ENCODE peak calls at places on chromosomes 3 and 15, in five cellular contexts. N is DND-41, D is body of pancreas, E is colonic mucosa, U is HepG2. L is an unnamed sample.

GRCh38 chr15:94744080-94744793 is 512.9 kb downstream of the MCTP2 start:
- DNase-seq in N (no peak), D (no peak), E (no peak), U (no peak), L (no peak)

GRCh38 chr3:46276497-46277099 is 34.3 kb downstream of the CCR3 start:
- DNase-seq in N (peak; percentile 63), D (peak; percentile 41), E (peak; percentile 75), U (peak; percentile 20), L (peak; percentile 38)

GRCh38 chr3:62201438-62202035 is 171.8 kb downstream of the FEZF2 start:
- DNase-seq in N (no peak), D (no peak), E (no peak), U (peak; percentile 15), L (no peak)

GRCh38 chr3:177451940-177452484 is 254.7 kb upstream of the TBL1XR1 start:
- DNase-seq in N (no peak), D (no peak), E (no peak), U (peak; percentile 41), L (no peak)

GRCh38 chr3:113183748-113184661 is 27.4 kb upstream of the BOC start:
- DNase-seq in N (no peak), D (no peak), E (no peak), U (no peak), L (no peak)

GRCh38 chr15:74443100-74443909 is 9.5 kb upstream of the SEMA7A start:
- DNase-seq in N (no peak), D (no peak), E (no peak), U (peak; percentile 99), L (peak; percentile 85)

GRCh38 chr15:82183121-82184031 is 79.2 kb downstream of the EFL1 start:
- DNase-seq in N (no peak), D (no peak), E (no peak), U (no peak), L (no peak)

GRCh38 chr3:42803800-42804112 is 534 bp downstream of the HIGD1A start:
- DNase-seq in N (peak; percentile 55), D (no peak), E (peak; percentile 57), U (peak; percentile 31), L (no peak)

GRCh38 chr3:15693340-15693739 is 91.8 kb downstream of the BTD start:
- DNase-seq in N (no peak), D (no peak), E (no peak), U (no peak), L (no peak)

GRCh38 chr15:70013647-70014310 is 83.9 kb downstream of the TLE3 start:
- DNase-seq in N (no peak), D (no peak), E (no peak), U (no peak), L (no peak)
- H3K4me1 ChIP-seq in N (no peaks in the 10 kb centered on the region), D (peaks cover 3% of the 10 kb centered on the region), E (no peaks in the 10 kb centered on the region), U (no peaks in the 10 kb centered on the region), L (no peaks in the 10 kb centered on the region)

GRCh38 chr15:47599806-47600205 is 117.5 kb upstream of the SEMA6D start:
- DNase-seq in N (no peak), D (no peak), E (no peak), U (no peak), L (no peak)
- H3K27me3 ChIP-seq in N (no peaks in the 10 kb centered on the region), D (no peaks in the 10 kb centered on the region), E (no peaks in the 10 kb centered on the region), U (no peaks in the 10 kb centered on the region), L (no peaks in the 10 kb centered on the region)

GRCh38 chr15:92925409-92925808 is 25.3 kb downstream of the CHD2 start:
- DNase-seq in N (no peak), D (no peak), E (no peak), U (no peak), L (no peak)
- H3K4me1 ChIP-seq in N (no peaks in the 10 kb centered on the region), D (peaks cover 50% of the 10 kb centered on the region), E (peaks cover 24% of the 10 kb centered on the region), U (peaks cover 25% of the 10 kb centered on the region), L (peaks cover 18% of the 10 kb centered on the region)

GRCh38 chr15:96323250-96324162 is 7.0 kb upstream of the NR2F2 start:
- DNase-seq in N (no peak), D (no peak), E (no peak), U (no peak), L (no peak)
- H3K27me3 ChIP-seq in N (peaks cover 5% of the 10 kb centered on the region), D (no peaks in the 10 kb centered on the region), E (peaks cover 52% of the 10 kb centered on the region), U (no peaks in the 10 kb centered on the region), L (no peaks in the 10 kb centered on the region)

GRCh38 chr15:64093627-64094417 is at the start of gene CIAO2A:
- DNase-seq in N (peak; percentile 95), D (peak; percentile 96), E (peak; percentile 98), U (peak; percentile 98), L (peak; percentile 94)

GRCh38 chr15:64095795-64096485 is at the start of gene SNX1:
- DNase-seq in N (peak; percentile 95), D (peak; percentile 97), E (peak; percentile 95), U (peak; percentile 88), L (peak; percentile 92)

GRCh38 chr15:64099379-64099778 is 3.6 kb downstream of the SNX1 start:
- DNase-seq in N (no peak), D (no peak), E (no peak), U (no peak), L (no peak)

GRCh38 chr15:64095431-64095794 is 369 bp upstream of the SNX1 start:
- DNase-seq in N (no peak), D (no peak), E (no peak), U (no peak), L (no peak)

GRCh38 chr15:64096486-64097431 is 977 bp downstream of the SNX1 start:
- DNase-seq in N (no peak), D (no peak), E (peak; percentile 41), U (no peak), L (no peak)
- H3K4me1 ChIP-seq in N (peaks cover 53% of the 10 kb centered on the region), D (peaks cover 76% of the 10 kb centered on the region), E (peaks cover 21% of the 10 kb centered on the region), U (peaks cover 65% of the 10 kb centered on the region), L (peaks cover 18% of the 10 kb centered on the region)

DNA sequence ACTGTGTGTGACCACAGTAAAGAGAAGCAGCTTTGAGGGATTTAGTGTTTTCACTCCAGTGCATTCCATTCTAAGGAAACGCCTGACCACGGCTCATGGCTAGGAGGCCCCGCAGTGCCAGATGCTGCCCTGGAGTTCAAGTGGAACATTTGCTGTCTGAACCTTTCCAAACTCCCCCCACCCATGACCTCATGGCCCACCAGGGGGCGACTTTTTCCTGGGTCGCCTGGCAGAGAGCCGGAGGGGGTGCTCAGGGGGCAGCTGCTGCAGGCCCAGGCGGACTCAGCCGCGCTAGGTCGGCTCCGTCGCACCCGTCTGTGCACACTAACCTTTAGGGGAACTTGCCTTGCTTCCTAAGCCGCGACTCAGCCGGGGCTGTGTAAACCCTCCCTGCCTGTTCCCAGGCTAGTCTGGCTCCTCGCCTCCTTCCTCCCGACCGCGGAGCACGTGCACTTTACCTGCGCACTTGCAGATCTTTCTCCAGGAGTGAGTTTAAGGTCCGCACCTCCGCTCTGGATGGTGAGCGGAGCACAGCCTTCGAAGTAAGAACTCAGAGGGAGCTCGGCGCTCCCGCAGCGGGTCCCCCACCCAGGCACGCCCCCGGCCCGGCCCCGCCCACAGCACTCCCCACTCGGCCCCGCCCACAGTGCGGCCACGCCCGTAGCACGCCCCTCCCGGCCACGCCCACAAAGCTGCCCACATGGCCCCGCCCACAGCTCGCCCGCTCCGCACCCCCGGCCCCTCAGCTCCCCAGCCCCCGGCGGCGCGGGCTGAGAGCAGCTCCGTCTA is at the start of gene OCA2:
- DNase-seq in N (no peak), D (peak; percentile 64), E (peak; percentile 68), U (peak; percentile 51), L (peak; percentile 89)
- H3K27me3 ChIP-seq in N (no peaks in the 10 kb centered on the region), D (no peaks in the 10 kb centered on the region), E (peaks cover 33% of the 10 kb centered on the region), U (peaks cover 10% of the 10 kb centered on the region), L (no peaks in the 10 kb centered on the region)